ENCODE peak calls at places on chromosomes 7 and 10, in ten cellular contexts. T is ELF-1; M is OCI-M1; Q is CD4-positive, CD25-positive, alpha-beta regulatory T cell; S is NCI-H2029; E is NCI-H146; L is activated CD4-positive, alpha-beta T cell treated with anti-CD3 and anti-CD28 coated beads for 4 hours; Z is transverse colon; V is posterior vena cava; O is NCI-H1092. P is an unnamed sample.

GRCh38 chr10:48523820-48524758 is 80.8 kb downstream of the ARHGAP22 start:
- DNase-seq in T (peak; percentile 56), M (peak; percentile 83), Q (no peak), S (no peak), E (peak; percentile 63), L (no peak), Z (no peak), V (no peak), O (no peak), P (no peak)

GRCh38 chr10:89122431-89123066 is 84.6 kb downstream of the CH25H start:
- DNase-seq in T (no peak), M (peak; percentile 49), Q (no peak), S (no peak), E (no peak), L (peak; percentile 4), Z (no peak), V (no peak), O (no peak), P (no peak)

GRCh38 chr7:142434666-142435174 is 176.9 kb upstream of the PRSS58 start:
- DNase-seq in T (no peak), M (no peak), Q (peak; percentile 12), S (no peak), E (no peak), L (no peak), Z (no peak), V (no peak), O (no peak), P (no peak)

GRCh38 chr10:127012769-127013152 is 107.5 kb downstream of the DOCK1 start:
- DNase-seq in T (peak; percentile 28), M (no peak), Q (no peak), S (peak; percentile 7), E (no peak), L (no peak), Z (peak; percentile 92), V (no peak), O (no peak), P (peak; percentile 90)

GRCh38 chr7:7236041-7236440 is 53.7 kb downstream of the C1GALT1 start:
- DNase-seq in T (no peak), M (no peak), Q (no peak), S (no peak), E (no peak), L (no peak), Z (no peak), V (no peak), O (no peak), P (no peak)

GRCh38 chr10:34187201-34187600 is 627.9 kb downstream of the PARD3 start:
- DNase-seq in T (no peak), M (no peak), Q (no peak), S (no peak), E (no peak), L (no peak), Z (no peak), V (no peak), O (no peak), P (no peak)

GRCh38 chr7:150406565-150407421 is 27.7 kb downstream of the ZNF775 start:
- DNase-seq in T (no peak), M (peak; percentile 69), Q (peak; percentile 48), S (no peak), E (no peak), L (peak; percentile 22), Z (peak; percentile 47), V (no peak), O (no peak), P (no peak)

GRCh38 chr10:49761789-49762565 is at the start of gene OGDHL:
- DNase-seq in T (peak; percentile 69), M (peak; percentile 80), Q (peak; percentile 2), S (peak; percentile 24), E (peak; percentile 82), L (no peak), Z (peak; percentile 27), V (no peak), O (peak; percentile 42), P (peak; percentile 57)

GRCh38 chr7:132972745-132973144 is 109.1 kb downstream of the CHCHD3 start:
- DNase-seq in T (no peak), M (no peak), Q (no peak), S (no peak), E (no peak), L (no peak), Z (no peak), V (no peak), O (no peak), P (no peak)

GRCh38 chr10:104931723-104932122 is 290.6 kb downstream of the SORCS3 start:
- DNase-seq in T (no peak), M (no peak), Q (no peak), S (no peak), E (no peak), L (no peak), Z (no peak), V (no peak), O (no peak), P (no peak)

GRCh38 chr7:90326500-90326899 is 5.4 kb upstream of the FAM237B start:
- DNase-seq in T (no peak), M (no peak), Q (no peak), S (no peak), E (no peak), L (no peak), Z (no peak), V (no peak), O (no peak), P (no peak)

GRCh38 chr7:134996097-134996550 is 9.8 kb downstream of the AGBL3 start:
- DNase-seq in T (no peak), M (no peak), Q (no peak), S (no peak), E (no peak), L (no peak), Z (peak; percentile 32), V (no peak), O (no peak), P (no peak)

GRCh38 chr7:155762639-155763038 is 49.6 kb downstream of the SHH start:
- DNase-seq in T (no peak), M (no peak), Q (no peak), S (no peak), E (no peak), L (no peak), Z (no peak), V (no peak), O (no peak), P (no peak)

GRCh38 chr10:72329290-72330058 is 25.2 kb downstream of the DNAJB12 start:
- DNase-seq in T (no peak), M (no peak), Q (no peak), S (no peak), E (no peak), L (no peak), Z (no peak), V (no peak), O (no peak), P (no peak)

GRCh38 chr7:40200791-40201190 is 66.0 kb downstream of the SUGCT start:
- DNase-seq in T (no peak), M (no peak), Q (no peak), S (no peak), E (no peak), L (no peak), Z (no peak), V (no peak), O (no peak), P (no peak)

GRCh38 chr10:115941247-115941840 is 331.7 kb downstream of the GFRA1 start:
- DNase-seq in T (no peak), M (no peak), Q (no peak), S (no peak), E (no peak), L (no peak), Z (no peak), V (no peak), O (no peak), P (no peak)

GRCh38 chr7:30707391-30708351 is 25.4 kb upstream of the CRHR2 start:
- DNase-seq in T (no peak), M (no peak), Q (no peak), S (no peak), E (no peak), L (no peak), Z (no peak), V (peak; percentile 86), O (no peak), P (no peak)

GRCh38 chr7:118870187-118870586 is 645.7 kb downstream of the ANKRD7 start:
- DNase-seq in T (peak; percentile 59), M (peak; percentile 80), Q (no peak), S (no peak), E (peak; percentile 34), L (no peak), Z (no peak), V (no peak), O (no peak), P (no peak)